ENCODE peak calls at places on chromosome X, in four cellular contexts. One of them, this sample, is unnamed. For H3K27me3, the result is how much of the 10 kb centered on the place peaks cover.

GRCh38 chrX:37594755-37595382 is 23.4 kb downstream of the LANCL3 start:
- DNase-seq in IMR-90: no peak
- DNase-seq in breast epithelium: no peak
- DNase-seq in uterus: no peak
- DNase-seq in this sample: no peak

GRCh38 chrX:139936259-139936658 is 3.4 kb upstream of the ATP11C start:
- DNase-seq in IMR-90: no peak
- DNase-seq in uterus: no peak
- DNase-seq in breast epithelium: no peak
- DNase-seq in this sample: no peak

GRCh38 chrX:119236599-119237525 is 777 bp downstream of the PGRMC1 start:
- DNase-seq in breast epithelium: no peak
- DNase-seq in IMR-90: peak
- DNase-seq in uterus: peak
- DNase-seq in this sample: peak

GRCh38 chrX:38803609-38804480 is 2.6 kb downstream of the MID1IP1 start:
- DNase-seq in IMR-90: peak
- DNase-seq in breast epithelium: peak
- DNase-seq in uterus: peak
- DNase-seq in this sample: peak

GRCh38 chrX:123814343-123814742 is 45.5 kb upstream of the XIAP start:
- DNase-seq in uterus: no peak
- DNase-seq in IMR-90: no peak
- DNase-seq in breast epithelium: no peak
- DNase-seq in this sample: no peak

GRCh38 chrX:14064632-14065432 is 35.1 kb upstream of the GEMIN8 start:
- DNase-seq in uterus: no peak
- DNase-seq in IMR-90: peak
- DNase-seq in breast epithelium: no peak
- DNase-seq in this sample: no peak

GRCh38 chrX:10423716-10424115 is 196.7 kb downstream of the MID1 start:
- DNase-seq in uterus: no peak
- DNase-seq in breast epithelium: no peak
- DNase-seq in IMR-90: no peak
- DNase-seq in this sample: no peak

GRCh38 chrX:115912372-115912897 is 258.1 kb upstream of the AGTR2 start:
- DNase-seq in breast epithelium: no peak
- DNase-seq in IMR-90: no peak
- DNase-seq in uterus: no peak
- DNase-seq in this sample: no peak

GRCh38 chrX:152831391-152831790 is 528 bp downstream of the NSDHL start:
- DNase-seq in breast epithelium: no peak
- DNase-seq in IMR-90: no peak
- DNase-seq in uterus: no peak
- DNase-seq in this sample: no peak

GRCh38 chrX:53494427-53494826 is 60.3 kb upstream of the HSD17B10 start:
- DNase-seq in IMR-90: peak
- DNase-seq in uterus: no peak
- DNase-seq in breast epithelium: no peak
- DNase-seq in this sample: no peak

GRCh38 chrX:38052096-38052495 is 45.7 kb downstream of the SYTL5 start:
- DNase-seq in uterus: no peak
- DNase-seq in breast epithelium: no peak
- DNase-seq in IMR-90: peak
- DNase-seq in this sample: no peak

GRCh38 chrX:130994671-130995070 is 63.5 kb upstream of the ARHGAP36 start:
- DNase-seq in uterus: no peak
- DNase-seq in IMR-90: peak
- DNase-seq in breast epithelium: no peak
- DNase-seq in this sample: no peak

GRCh38 chrX:40543661-40544328 is 37.0 kb upstream of the ATP6AP2 start:
- DNase-seq in uterus: no peak
- DNase-seq in IMR-90: peak
- DNase-seq in breast epithelium: no peak
- DNase-seq in this sample: no peak

GRCh38 chrX:53082773-53083616 is 828 bp downstream of the TSPYL2 start:
- DNase-seq in breast epithelium: no peak
- DNase-seq in IMR-90: no peak
- DNase-seq in uterus: no peak
- DNase-seq in this sample: no peak

GRCh38 chrX:46485897-46486296 is 59.3 kb downstream of the ZNF674 start:
- DNase-seq in breast epithelium: no peak
- DNase-seq in IMR-90: no peak
- DNase-seq in uterus: no peak
- DNase-seq in this sample: no peak

GRCh38 chrX:85244411-85245210 is 820 bp downstream of the ZNF711 start:
- DNase-seq in breast epithelium: no peak
- DNase-seq in IMR-90: peak
- DNase-seq in uterus: no peak
- DNase-seq in this sample: peak

GRCh38 chrX:53318766-53319353 is 37.5 kb upstream of the IQSEC2 start:
- DNase-seq in IMR-90: no peak
- DNase-seq in breast epithelium: no peak
- DNase-seq in uterus: no peak
- DNase-seq in this sample: no peak

GRCh38 chrX:100207331-100208024 is 202.6 kb downstream of the PCDH19 start:
- DNase-seq in breast epithelium: no peak
- DNase-seq in IMR-90: no peak
- DNase-seq in uterus: no peak
- DNase-seq in this sample: no peak

GRCh38 chrX:63430026-63430425 is 78.9 kb upstream of the SPIN4 start:
- DNase-seq in uterus: no peak
- DNase-seq in breast epithelium: no peak
- DNase-seq in IMR-90: no peak
- DNase-seq in this sample: no peak

GRCh38 chrX:76127341-76127740 is 45.5 kb upstream of the PBDC1 start:
- DNase-seq in breast epithelium: no peak
- DNase-seq in IMR-90: no peak
- DNase-seq in uterus: no peak
- DNase-seq in this sample: no peak

GRCh38 chrX:155061770-155062169 is 9.2 kb downstream of the CMC4 start:
- DNase-seq in uterus: no peak
- DNase-seq in IMR-90: no peak
- DNase-seq in breast epithelium: no peak
- DNase-seq in this sample: no peak
- H3K27me3 ChIP-seq in uterus: under half
- H3K27me3 ChIP-seq in IMR-90: under half
- H3K27me3 ChIP-seq in breast epithelium: under half
- H3K27me3 ChIP-seq in this sample: under half

GRCh38 chrX:154459843-154460242 is 1.8 kb downstream of the PLXNA3 start:
- DNase-seq in IMR-90: no peak
- DNase-seq in uterus: no peak
- DNase-seq in breast epithelium: no peak
- DNase-seq in this sample: no peak

GRCh38 chrX:154457491-154458115 is 478 bp upstream of the PLXNA3 start:
- DNase-seq in IMR-90: no peak
- DNase-seq in uterus: peak
- DNase-seq in breast epithelium: no peak
- DNase-seq in this sample: peak

GRCh38 chrX:154458954-154459829 is 1.1 kb downstream of the PLXNA3 start:
- DNase-seq in IMR-90: no peak
- DNase-seq in breast epithelium: no peak
- DNase-seq in uterus: no peak
- DNase-seq in this sample: no peak

GRCh38 chrX:154460326-154460725 is 2.2 kb downstream of the PLXNA3 start:
- DNase-seq in uterus: no peak
- DNase-seq in breast epithelium: no peak
- DNase-seq in IMR-90: no peak
- DNase-seq in this sample: no peak

GRCh38 chrX:154458116-154458953 is at the start of gene PLXNA3:
- DNase-seq in uterus: peak
- DNase-seq in breast epithelium: no peak
- DNase-seq in IMR-90: no peak
- DNase-seq in this sample: peak
- TF ChIP-seq POLR2A in uterus: peak
- TF ChIP-seq POLR2A in breast epithelium: no peak
- TF ChIP-seq POLR2A in IMR-90: peak
- TF ChIP-seq POLR2A in this sample: peak

DNA sequence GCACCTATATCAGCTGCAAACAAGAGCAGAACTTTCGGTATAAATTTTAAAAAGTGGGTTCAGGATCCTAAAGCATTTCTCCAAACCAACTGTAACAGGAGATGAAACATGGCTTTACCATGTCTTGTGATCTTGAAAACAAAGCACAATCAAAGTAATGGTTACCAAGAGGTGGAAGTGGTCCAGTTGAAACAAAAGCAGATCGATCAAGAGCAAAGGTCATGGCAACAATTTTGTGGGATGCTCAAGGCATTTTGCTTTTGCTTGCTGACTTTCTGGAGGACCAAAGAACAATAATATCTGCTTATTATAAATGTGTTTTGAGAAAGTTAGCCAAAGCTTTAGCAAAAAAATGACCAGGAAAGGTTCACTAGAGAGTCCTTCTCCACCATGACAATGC is 116.9 kb upstream of the RAP2C start:
- DNase-seq in uterus: no peak
- DNase-seq in breast epithelium: no peak
- DNase-seq in IMR-90: no peak
- DNase-seq in this sample: no peak
- H3K27me3 ChIP-seq in uterus: under half
- H3K27me3 ChIP-seq in breast epithelium: under half
- H3K27me3 ChIP-seq in IMR-90: under half
- H3K27me3 ChIP-seq in this sample: under half

GRCh38 chrX:55713635-55714034 is 3.9 kb upstream of the RRAGB start:
- DNase-seq in breast epithelium: no peak
- DNase-seq in uterus: no peak
- DNase-seq in IMR-90: no peak
- DNase-seq in this sample: no peak

GRCh38 chrX:55715847-55716246 is 1.7 kb upstream of the RRAGB start:
- DNase-seq in IMR-90: no peak
- DNase-seq in breast epithelium: no peak
- DNase-seq in uterus: no peak
- DNase-seq in this sample: peak

GRCh38 chrX:55714111-55714510 is 3.4 kb upstream of the RRAGB start:
- DNase-seq in breast epithelium: no peak
- DNase-seq in uterus: no peak
- DNase-seq in IMR-90: no peak
- DNase-seq in this sample: no peak

GRCh38 chrX:55716937-55717336 is 612 bp upstream of the RRAGB start:
- DNase-seq in uterus: no peak
- DNase-seq in IMR-90: no peak
- DNase-seq in breast epithelium: no peak
- DNase-seq in this sample: no peak

GRCh38 chrX:55717521-55718497 is at the start of gene RRAGB:
- DNase-seq in breast epithelium: peak
- DNase-seq in IMR-90: peak
- DNase-seq in uterus: peak
- DNase-seq in this sample: peak
- TF ChIP-seq POLR2A in breast epithelium: no peak
- TF ChIP-seq POLR2A in IMR-90: no peak
- TF ChIP-seq POLR2A in uterus: peak
- TF ChIP-seq POLR2A in this sample: no peak

GRCh38 chrX:12170755-12171154 is 32.5 kb downstream of the FRMPD4 start:
- DNase-seq in breast epithelium: no peak
- DNase-seq in IMR-90: no peak
- DNase-seq in uterus: no peak
- DNase-seq in this sample: no peak

DNA sequence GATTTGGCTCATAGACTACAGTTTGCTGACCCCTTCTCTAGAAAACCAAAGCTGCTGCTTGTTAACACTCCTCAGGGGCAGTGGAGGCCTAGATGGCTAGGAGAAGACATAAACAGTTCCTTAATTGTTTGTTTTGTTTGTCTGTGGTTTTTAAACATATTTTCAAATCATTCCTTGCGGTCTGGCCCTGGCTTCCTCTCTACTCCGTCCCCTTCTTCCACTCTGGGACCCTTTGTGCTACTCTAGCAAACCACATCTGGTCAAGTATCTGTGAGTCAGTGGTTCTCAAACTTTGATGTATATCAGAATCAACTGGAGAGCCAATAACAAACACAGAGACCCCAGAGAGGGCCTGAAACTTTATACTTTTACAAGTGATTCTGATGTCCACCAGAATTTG is 36.1 kb downstream of the FRMPD4 start:
- DNase-seq in breast epithelium: no peak
- DNase-seq in uterus: no peak
- DNase-seq in IMR-90: peak
- DNase-seq in this sample: no peak
- H3K27me3 ChIP-seq in breast epithelium: under half
- H3K27me3 ChIP-seq in uterus: under half
- H3K27me3 ChIP-seq in IMR-90: under half
- H3K27me3 ChIP-seq in this sample: under half

GRCh38 chrX:3346436-3347329 is at the start of gene MXRA5:
- DNase-seq in IMR-90: peak
- DNase-seq in breast epithelium: no peak
- DNase-seq in uterus: peak
- DNase-seq in this sample: no peak

GRCh38 chrX:3351287-3351686 is 4.8 kb upstream of the MXRA5 start:
- DNase-seq in IMR-90: no peak
- DNase-seq in breast epithelium: no peak
- DNase-seq in uterus: no peak
- DNase-seq in this sample: no peak

GRCh38 chrX:3348191-3348590 is 1.7 kb upstream of the MXRA5 start:
- DNase-seq in breast epithelium: no peak
- DNase-seq in uterus: no peak
- DNase-seq in IMR-90: no peak
- DNase-seq in this sample: no peak

GRCh38 chrX:3345281-3346081 is 971 bp downstream of the MXRA5 start:
- DNase-seq in uterus: peak
- DNase-seq in breast epithelium: peak
- DNase-seq in IMR-90: no peak
- DNase-seq in this sample: peak
- TF ChIP-seq POLR2A in uterus: no peak
- TF ChIP-seq POLR2A in breast epithelium: no peak
- TF ChIP-seq POLR2A in IMR-90: no peak
- TF ChIP-seq POLR2A in this sample: no peak

DNA sequence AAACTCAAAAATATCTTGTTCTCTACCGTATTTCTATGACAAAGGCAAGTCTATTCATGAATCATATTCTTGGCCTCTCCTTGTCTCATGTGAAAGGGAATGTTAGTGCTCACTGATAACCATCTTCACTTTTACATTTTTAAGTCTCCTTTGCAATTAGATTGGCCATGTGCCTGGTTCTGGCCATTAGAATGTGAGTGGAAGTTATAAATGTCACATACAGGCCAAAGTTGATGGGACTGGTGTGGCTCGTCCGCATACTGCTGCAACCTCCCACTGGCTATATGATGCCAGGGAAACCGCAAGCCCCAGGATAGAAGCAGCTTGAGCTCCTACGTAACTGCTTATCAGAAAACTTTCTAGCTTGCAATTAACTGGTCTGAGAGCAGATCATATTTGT is 86.1 kb downstream of the MAGEC1 start:
- DNase-seq in uterus: no peak
- DNase-seq in IMR-90: no peak
- DNase-seq in breast epithelium: no peak
- DNase-seq in this sample: no peak
- H3K27me3 ChIP-seq in uterus: under half
- H3K27me3 ChIP-seq in IMR-90: under half
- H3K27me3 ChIP-seq in breast epithelium: under half
- H3K27me3 ChIP-seq in this sample: under half

GRCh38 chrX:103613362-103613761 is 5.6 kb downstream of the TCEAL3 start:
- DNase-seq in uterus: no peak
- DNase-seq in breast epithelium: no peak
- DNase-seq in IMR-90: peak
- DNase-seq in this sample: no peak

GRCh38 chrX:103610282-103610681 is 2.5 kb downstream of the TCEAL3 start:
- DNase-seq in uterus: no peak
- DNase-seq in IMR-90: no peak
- DNase-seq in breast epithelium: no peak
- DNase-seq in this sample: no peak

GRCh38 chrX:103608305-103608963 is 671 bp downstream of the TCEAL3 start:
- DNase-seq in breast epithelium: no peak
- DNase-seq in IMR-90: no peak
- DNase-seq in uterus: peak
- DNase-seq in this sample: peak

GRCh38 chrX:103607385-103608304 is at the start of gene TCEAL3:
- DNase-seq in IMR-90: peak
- DNase-seq in uterus: peak
- DNase-seq in breast epithelium: peak
- DNase-seq in this sample: peak
- TF ChIP-seq POLR2A in IMR-90: peak
- TF ChIP-seq POLR2A in uterus: peak
- TF ChIP-seq POLR2A in breast epithelium: no peak
- TF ChIP-seq POLR2A in this sample: no peak